ENCODE peak calls at places on chromosomes 12 and 14, in eight cellular contexts. Y, F, K, J, D, L, Q and I are unnamed samples.

GRCh38 chr12:31324845-31325523 is 966 bp downstream of the SINHCAF start:
- DNase-seq in Y (no peak), D (peak), J (peak), K (peak), L (peak), F (peak), Q (peak), I (peak)

GRCh38 chr12:2439332-2440100 is 355.3 kb upstream of the FKBP4 start:
- DNase-seq in Q (no peak), D (no peak), J (no peak), F (no peak), L (no peak), K (no peak), Y (no peak), I (no peak)

GRCh38 chr14:90191154-90191553 is 65.2 kb upstream of the PSMC1 start:
- DNase-seq in F (no peak), Y (no peak), L (no peak), J (no peak), Q (no peak), K (no peak), D (no peak), I (peak)

GRCh38 chr12:20274008-20274407 is 94.3 kb upstream of the PDE3A start:
- DNase-seq in D (no peak), Y (no peak), Q (no peak), F (no peak), L (no peak), J (no peak), K (no peak), I (no peak)

GRCh38 chr14:51447411-51447810 is 204.3 kb upstream of the FRMD6 start:
- DNase-seq in Y (no peak), K (no peak), L (no peak), J (no peak), F (no peak), Q (no peak), D (no peak), I (no peak)

GRCh38 chr12:11876301-11876700 is 194.4 kb upstream of the BCL2L14 start:
- DNase-seq in L (no peak), K (no peak), F (no peak), Y (no peak), D (no peak), Q (no peak), J (no peak), I (no peak)

GRCh38 chr14:91753501-91754128 is 21.7 kb upstream of the CATSPERB start:
- DNase-seq in Y (no peak), K (no peak), D (no peak), J (no peak), Q (no peak), L (no peak), F (no peak), I (no peak)

GRCh38 chr12:115044073-115044472 is 360.1 kb upstream of the TBX3 start:
- DNase-seq in Y (peak), Q (peak), K (no peak), J (no peak), D (no peak), F (no peak), L (no peak), I (no peak)

GRCh38 chr14:80608563-80608962 is 333.0 kb downstream of the CEP128 start:
- DNase-seq in D (no peak), J (no peak), Q (no peak), Y (no peak), F (no peak), K (no peak), L (no peak), I (no peak)

GRCh38 chr14:92712654-92713051 is 35.8 kb downstream of the LGMN start:
- DNase-seq in J (no peak), Y (no peak), K (no peak), F (no peak), L (no peak), D (no peak), Q (no peak), I (peak)

GRCh38 chr14:24329736-24330135 is 5.1 kb downstream of the ADCY4 start:
- DNase-seq in D (no peak), Q (no peak), L (no peak), Y (no peak), K (peak), F (no peak), J (peak), I (peak)

GRCh38 chr12:96882862-96883261 is 24.2 kb upstream of the NEDD1 start:
- DNase-seq in L (peak), K (no peak), D (peak), J (no peak), F (no peak), Y (no peak), Q (peak), I (no peak)

GRCh38 chr14:102088012-102088792 is 1.4 kb upstream of the HSP90AA1 start:
- DNase-seq in Q (no peak), D (peak), K (peak), Y (no peak), L (no peak), J (peak), F (peak), I (peak)

GRCh38 chr12:121465921-121466799 is 66.2 kb downstream of the RNF34 start:
- DNase-seq in Q (no peak), J (peak), F (peak), L (peak), Y (no peak), K (no peak), D (no peak), I (peak)

GRCh38 chr12:113071427-113072112 is 15.0 kb downstream of the DTX1 start:
- DNase-seq in F (no peak), L (no peak), Y (no peak), Q (no peak), D (no peak), K (no peak), J (no peak), I (no peak)

GRCh38 chr12:130780880-130781575 is 58.0 kb downstream of the STX2 start:
- DNase-seq in Y (no peak), F (no peak), L (no peak), J (no peak), Q (no peak), K (peak), D (no peak), I (no peak)

GRCh38 chr12:122067966-122068365 is 10.6 kb upstream of the MLXIP start:
- DNase-seq in Y (no peak), K (no peak), L (peak), F (no peak), J (peak), Q (peak), D (peak), I (peak)

GRCh38 chr12:119803391-119803791 is 73.7 kb downstream of the CIT start:
- DNase-seq in J (no peak), F (no peak), L (peak), Q (peak), Y (no peak), D (peak), K (no peak), I (no peak)

GRCh38 chr12:122082621-122083356 is 4.2 kb downstream of the MLXIP start:
- DNase-seq in J (no peak), Q (no peak), K (no peak), Y (no peak), D (peak), F (no peak), L (no peak), I (no peak)

GRCh38 chr12:42698213-42698612 is 108.7 kb upstream of the PRICKLE1 start:
- DNase-seq in F (no peak), J (no peak), K (no peak), Q (peak), D (peak), Y (no peak), L (peak), I (no peak)

GRCh38 chr14:92677087-92677668 is 71.2 kb downstream of the LGMN start:
- DNase-seq in J (peak), Q (no peak), K (no peak), D (no peak), L (no peak), F (no peak), Y (no peak), I (no peak)

GRCh38 chr14:99819514-99819913 is 26.3 kb downstream of the EML1 start:
- DNase-seq in Q (no peak), L (no peak), D (no peak), F (no peak), Y (no peak), J (no peak), K (peak), I (no peak)

GRCh38 chr14:21093769-21094681 is 4.4 kb downstream of the ZNF219 start:
- DNase-seq in L (peak), Y (no peak), Q (no peak), J (no peak), K (no peak), D (no peak), F (no peak), I (no peak)

GRCh38 chr12:130838284-130838950 is 633 bp downstream of the STX2 start:
- DNase-seq in Q (no peak), D (peak), L (peak), Y (no peak), F (peak), J (peak), K (peak), I (no peak)

GRCh38 chr14:21229821-21230220 is 39.4 kb downstream of the HNRNPC start:
- DNase-seq in Q (no peak), F (no peak), L (no peak), K (no peak), Y (no peak), D (no peak), J (no peak), I (no peak)

GRCh38 chr14:57656853-57657252 is 163.2 kb upstream of the CCDC198 start:
- DNase-seq in Q (no peak), K (no peak), Y (no peak), L (no peak), J (no peak), D (no peak), F (no peak), I (no peak)

GRCh38 chr14:31510222-31510621 is 22.4 kb upstream of the GPR33 start:
- DNase-seq in Y (peak), F (no peak), L (peak), Q (peak), J (no peak), D (peak), K (no peak), I (no peak)

GRCh38 chr14:26395726-26396125 is 202.1 kb downstream of the NOVA1 start:
- DNase-seq in L (no peak), F (no peak), Y (no peak), Q (no peak), D (no peak), J (no peak), K (no peak), I (no peak)

GRCh38 chr14:74364271-74364880 is 16.1 kb downstream of the VRTN start:
- DNase-seq in K (no peak), Q (no peak), Y (no peak), L (no peak), F (no peak), D (no peak), J (no peak), I (no peak)

GRCh38 chr14:68379510-68380303 is 413.2 kb downstream of the ZFP36L1 start:
- DNase-seq in Q (no peak), F (no peak), Y (no peak), K (no peak), L (peak), D (no peak), J (peak), I (peak)

GRCh38 chr14:39069923-39070322 is 33.1 kb downstream of the SEC23A start:
- DNase-seq in Q (no peak), Y (no peak), L (no peak), K (no peak), D (no peak), J (no peak), F (no peak), I (no peak)

GRCh38 chr12:90909069-90909676 is 45.8 kb downstream of the CCER1 start:
- DNase-seq in Q (peak), K (no peak), J (no peak), D (peak), L (peak), Y (peak), F (peak), I (peak)
- TF ChIP-seq CTCF in Q (peak), K (no peak), J (peak), D (peak), L (peak), Y (peak), F (peak), I (no peak)

GRCh38 chr12:133130808-133131128 is 341 bp downstream of the ZNF10 start:
- DNase-seq in D (no peak), K (peak), Y (no peak), Q (peak), J (peak), F (no peak), L (no peak), I (peak)
- H3K4me3 ChIP-seq in D (peak), K (peak), Y (no peak), Q (peak), J (peak), F (peak), L (peak), I (peak)

DNA sequence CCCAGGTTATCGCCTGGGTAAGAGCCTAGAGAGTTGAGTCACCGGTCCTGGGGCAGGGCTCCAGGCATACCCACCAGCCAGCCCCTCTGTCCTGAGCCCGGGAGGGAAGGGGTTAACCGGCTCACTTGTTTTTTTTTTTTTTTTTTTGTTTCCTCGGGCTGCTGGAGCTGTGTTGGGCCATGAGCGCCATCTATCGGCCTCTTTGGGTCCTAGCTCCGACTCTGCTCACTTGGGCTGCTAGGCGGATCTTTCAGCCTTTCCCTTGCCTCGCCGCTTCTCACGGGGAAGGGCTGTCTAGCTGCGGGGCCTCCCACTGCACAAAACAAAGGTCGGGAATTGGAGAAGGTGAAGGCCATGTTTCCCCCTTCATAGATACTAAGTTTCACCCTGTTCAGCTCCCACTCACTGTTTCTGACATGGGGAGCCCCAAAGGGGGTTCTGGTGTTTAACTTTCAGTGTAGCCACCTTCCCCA is 2.8 kb upstream of the SMUG1 start:
- DNase-seq in K (peak), F (peak), L (peak), Q (peak), J (peak), D (peak), Y (peak), I (peak)
- TF ChIP-seq CTCF in K (no peak), F (peak), L (peak), Q (peak), J (peak), D (peak), Y (peak), I (peak)

GRCh38 chr12:25025951-25026490 is 77.1 kb upstream of the BCAT1 start:
- DNase-seq in Q (no peak), J (no peak), K (no peak), F (no peak), D (no peak), Y (no peak), L (no peak), I (no peak)
- H3K4me3 ChIP-seq in Q (no peak), J (no peak), K (no peak), F (no peak), D (no peak), Y (no peak), L (no peak), I (no peak)

GRCh38 chr12:54300732-54301427 is at the start of gene NFE2:
- DNase-seq in J (peak), Y (no peak), Q (peak), L (peak), F (peak), D (peak), K (peak), I (peak)
- TF ChIP-seq CTCF in J (no peak), Y (no peak), Q (peak), L (no peak), F (no peak), D (peak), K (no peak), I (no peak)

GRCh38 chr12:14259481-14260010 is 105.9 kb upstream of the ATF7IP start:
- DNase-seq in L (no peak), Y (no peak), D (no peak), Q (no peak), K (no peak), F (no peak), J (no peak), I (no peak)

GRCh38 chr12:14257303-14257733 is 108.2 kb upstream of the ATF7IP start:
- DNase-seq in K (no peak), D (no peak), Q (no peak), J (no peak), Y (no peak), L (no peak), F (no peak), I (peak)

GRCh38 chr12:14256555-14257169 is 108.8 kb upstream of the ATF7IP start:
- DNase-seq in Q (peak), D (peak), J (peak), F (peak), K (peak), Y (peak), L (peak), I (peak)

GRCh38 chr12:14258468-14258947 is 107.0 kb upstream of the ATF7IP start:
- DNase-seq in F (no peak), L (no peak), D (no peak), Y (no peak), K (no peak), J (no peak), Q (no peak), I (no peak)

GRCh38 chr12:14257734-14258467 is 107.6 kb upstream of the ATF7IP start:
- DNase-seq in D (peak), J (peak), L (peak), F (peak), Y (peak), K (peak), Q (peak), I (peak)
- H3K4me3 ChIP-seq in D (no peak), J (peak), L (no peak), F (no peak), Y (peak), K (no peak), Q (no peak), I (no peak)

DNA sequence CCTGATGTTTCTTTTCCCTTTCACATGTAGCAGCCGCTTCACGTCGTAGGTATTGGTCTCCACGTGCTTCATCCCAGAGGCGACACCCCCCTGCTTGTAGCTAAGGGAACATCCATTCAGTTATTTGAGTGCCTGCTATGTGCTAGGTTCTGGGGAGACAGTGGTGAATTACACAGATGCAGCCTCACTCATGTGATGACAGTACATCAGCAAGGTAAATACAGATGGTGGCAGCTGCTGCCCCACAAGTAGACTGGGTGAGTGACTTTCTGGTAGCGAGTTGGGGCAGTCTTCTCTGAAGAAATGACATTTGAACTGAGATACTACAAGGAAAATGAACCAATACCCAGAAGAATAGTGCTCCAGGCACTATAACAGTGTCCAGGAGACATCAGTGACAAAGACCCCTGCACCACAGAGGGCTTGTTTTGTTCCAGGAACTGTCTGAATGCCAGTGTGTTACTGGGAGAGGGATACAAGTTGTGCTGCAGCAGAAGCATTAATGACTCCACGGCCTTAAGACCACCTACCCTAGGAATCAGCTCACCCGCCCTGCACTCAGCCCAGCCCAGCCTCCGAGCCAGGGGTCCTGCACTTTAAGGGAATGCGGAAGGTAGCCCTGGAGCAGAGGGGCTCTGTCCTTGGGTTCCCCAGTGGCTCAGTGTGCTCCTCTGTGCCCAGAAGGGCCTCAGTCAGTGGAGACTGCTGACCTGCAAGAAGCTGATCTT is 7.3 kb downstream of the AVIL start:
- DNase-seq in K (no peak), L (no peak), J (no peak), D (no peak), F (no peak), Q (no peak), Y (no peak), I (no peak)
- TF ChIP-seq CTCF in K (no peak), L (no peak), J (no peak), D (no peak), F (no peak), Q (no peak), Y (no peak), I (no peak)

DNA sequence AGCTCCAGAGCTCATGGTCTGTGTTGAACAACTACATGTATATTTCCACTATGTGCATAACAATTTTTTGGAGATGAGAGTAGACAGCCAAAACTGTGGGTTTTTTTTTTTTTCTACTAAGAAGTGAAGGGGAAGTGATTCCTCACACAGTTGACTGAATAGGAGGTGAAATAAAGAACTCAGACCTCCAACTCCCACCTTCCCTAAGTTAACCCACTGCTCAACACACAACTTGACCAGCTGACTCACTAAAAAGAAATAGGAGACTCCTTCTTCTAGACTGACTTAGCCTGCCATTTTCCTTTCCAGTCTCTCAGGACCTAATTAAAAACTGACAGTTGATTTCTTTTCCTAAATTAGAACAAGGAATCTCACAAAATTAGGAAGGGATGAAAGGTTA is 1.7 kb downstream of the M6PR start:
- DNase-seq in Y (no peak), L (no peak), Q (no peak), J (no peak), D (no peak), K (no peak), F (no peak), I (no peak)
- H3K4me3 ChIP-seq in Y (peak), L (peak), Q (peak), J (no peak), D (no peak), K (no peak), F (peak), I (no peak)

DNA sequence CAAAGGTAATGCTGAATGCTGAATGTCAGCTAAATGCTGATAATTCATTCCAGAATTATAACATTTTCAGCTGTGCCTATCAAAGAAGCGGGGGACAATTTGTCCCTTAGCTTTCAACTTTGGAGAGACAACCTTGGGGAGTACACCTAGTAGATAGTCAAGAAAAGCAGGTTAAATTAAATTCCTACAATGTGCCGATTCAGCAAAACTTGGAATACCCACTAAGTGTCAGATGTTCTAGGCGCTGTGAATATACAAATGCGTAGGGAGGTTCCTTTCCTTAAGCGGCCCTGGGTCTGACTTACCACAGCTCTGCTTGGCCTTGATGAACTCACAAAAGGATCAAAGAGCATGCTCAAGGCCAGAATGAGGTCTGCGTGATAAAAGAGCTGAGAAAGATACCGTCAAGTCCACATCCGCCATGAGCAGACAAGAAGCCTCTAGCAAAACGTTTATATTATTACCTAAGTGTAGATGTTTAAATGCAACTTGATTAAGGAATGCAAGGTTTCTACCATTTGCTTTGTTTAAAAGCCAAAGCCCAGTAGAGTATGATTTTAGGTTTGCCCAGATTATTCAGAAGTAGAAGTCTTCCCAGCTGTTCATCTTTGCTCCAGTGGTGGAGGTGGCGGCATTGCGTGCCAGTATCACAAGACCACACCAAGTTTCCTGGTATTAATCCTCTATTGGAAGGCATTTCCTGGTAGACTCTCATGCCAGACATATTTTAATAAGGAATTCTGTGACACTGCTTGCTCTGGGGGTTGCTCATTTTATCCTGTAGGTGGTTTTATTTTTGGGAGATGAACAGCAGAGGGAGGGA is 368.6 kb downstream of the DPF3 start:
- DNase-seq in Q (peak), Y (no peak), J (peak), F (no peak), D (peak), K (no peak), L (peak), I (no peak)
- TF ChIP-seq CTCF in Q (no peak), Y (no peak), J (no peak), F (no peak), D (no peak), K (no peak), L (no peak), I (no peak)